ENCODE peak calls at places on chromosome 16, in seven cellular contexts. K, Z, R, B, V, T and Y are unnamed samples.

GRCh38 chr16:56673916-56674315 is 4.3 kb downstream of the MT1H start:
- DNase-seq in B (no peak), V (no peak), Z (no peak), K (peak), T (no peak), R (no peak), Y (no peak)

GRCh38 chr16:85583491-85584181 is 29.5 kb upstream of the GSE1 start:
- DNase-seq in B (no peak), K (no peak), T (no peak), V (no peak), R (no peak), Z (peak), Y (no peak)

GRCh38 chr16:27320261-27321012 is 6.7 kb downstream of the IL4R start:
- DNase-seq in Z (no peak), V (no peak), T (no peak), K (no peak), R (no peak), B (no peak), Y (no peak)

GRCh38 chr16:72123426-72123825 is 29.8 kb downstream of the DHX38 start:
- DNase-seq in Z (no peak), K (no peak), B (no peak), T (no peak), R (no peak), V (peak), Y (no peak)

GRCh38 chr16:61323456-61323855 is 712.8 kb downstream of the CDH8 start:
- DNase-seq in T (no peak), V (no peak), R (no peak), K (peak), Z (no peak), B (no peak), Y (no peak)

GRCh38 chr16:3655791-3656490 is 1.4 kb downstream of the DNASE1 start:
- DNase-seq in K (no peak), V (no peak), B (no peak), Z (no peak), R (no peak), T (no peak), Y (no peak)

GRCh38 chr16:3856367-3857141 is 24.0 kb downstream of the CREBBP start:
- DNase-seq in T (no peak), Z (no peak), B (no peak), K (no peak), V (no peak), R (no peak), Y (no peak)

GRCh38 chr16:84357191-84357651 is 11.1 kb upstream of the ATP2C2 start:
- DNase-seq in Z (no peak), B (no peak), T (no peak), K (no peak), R (no peak), V (no peak), Y (no peak)

GRCh38 chr16:27199235-27199586 is 4.1 kb upstream of the KDM8 start:
- DNase-seq in T (peak), R (no peak), B (no peak), Z (no peak), V (no peak), K (no peak), Y (no peak)

GRCh38 chr16:59459811-59460210 is 725.7 kb upstream of the GOT2 start:
- DNase-seq in T (no peak), Z (no peak), V (no peak), R (no peak), K (no peak), B (no peak), Y (no peak)

GRCh38 chr16:85401370-85401916 is 211.7 kb upstream of the GSE1 start:
- DNase-seq in B (no peak), K (no peak), Z (no peak), T (no peak), V (peak), R (no peak), Y (no peak)

GRCh38 chr16:86563489-86564345 is 2.9 kb upstream of the FOXC2 start:
- DNase-seq in R (peak), V (peak), T (peak), B (peak), K (peak), Z (peak), Y (peak)

GRCh38 chr16:20899503-20900298 is 457 bp downstream of the DCUN1D3 start:
- DNase-seq in Z (peak), T (no peak), R (no peak), V (peak), B (peak), K (peak), Y (peak)

GRCh38 chr16:84600343-84601229 is 17.3 kb downstream of the COTL1 start:
- DNase-seq in K (no peak), T (peak), Z (no peak), R (no peak), B (no peak), V (no peak), Y (no peak)

GRCh38 chr16:80369559-80369958 is 171.2 kb upstream of the DYNLRB2 start:
- DNase-seq in Z (peak), R (no peak), K (peak), V (peak), B (no peak), T (no peak), Y (no peak)

GRCh38 chr16:87740909-87741424 is 24.8 kb downstream of the KLHDC4 start:
- DNase-seq in B (no peak), Z (no peak), K (no peak), V (no peak), R (no peak), T (no peak), Y (no peak)

GRCh38 chr16:54193656-54194007 is 93.0 kb downstream of the IRX3 start:
- DNase-seq in K (peak), V (peak), T (peak), Z (peak), R (peak), B (peak), Y (peak)

GRCh38 chr16:48053346-48053745 is 102.4 kb downstream of the ABCC12 start:
- DNase-seq in Z (no peak), V (peak), B (no peak), R (no peak), T (no peak), K (no peak), Y (no peak)

GRCh38 chr16:87254271-87254670 is 62.9 kb downstream of the C16orf95 start:
- DNase-seq in R (no peak), Z (no peak), K (no peak), B (no peak), V (no peak), T (no peak), Y (no peak)

GRCh38 chr16:78809535-78809934 is 710.1 kb downstream of the WWOX start:
- DNase-seq in R (no peak), K (no peak), T (no peak), V (no peak), Z (no peak), B (no peak), Y (no peak)

GRCh38 chr16:13379266-13379665 is 477.9 kb downstream of the SHISA9 start:
- DNase-seq in V (no peak), T (no peak), B (no peak), Z (no peak), K (no peak), R (no peak), Y (no peak)

GRCh38 chr16:17658881-17659280 is 188.1 kb upstream of the XYLT1 start:
- DNase-seq in V (no peak), K (no peak), T (no peak), Z (no peak), B (no peak), R (no peak), Y (no peak)

GRCh38 chr16:73196670-73197069 is 148.7 kb upstream of the ZFHX3 start:
- DNase-seq in V (peak), R (peak), Z (peak), K (peak), B (no peak), T (peak), Y (peak)

GRCh38 chr16:82735696-82736095 is 108.9 kb downstream of the CDH13 start:
- DNase-seq in V (no peak), R (no peak), B (no peak), K (no peak), Z (no peak), T (no peak), Y (no peak)

GRCh38 chr16:70661918-70662641 is 15.7 kb downstream of the IL34 start:
- DNase-seq in B (no peak), T (no peak), V (no peak), K (no peak), Z (peak), R (no peak), Y (no peak)

GRCh38 chr16:901715-902601 is 68.8 kb downstream of the LMF1 start:
- DNase-seq in V (no peak), B (no peak), T (no peak), R (no peak), K (no peak), Z (peak), Y (no peak)

GRCh38 chr16:75025766-75026165 is 26.9 kb downstream of the ZNRF1 start:
- DNase-seq in R (peak), T (no peak), Z (peak), V (no peak), K (no peak), B (no peak), Y (no peak)

GRCh38 chr16:85453701-85454100 is 159.4 kb upstream of the GSE1 start:
- DNase-seq in R (no peak), Z (no peak), B (no peak), T (no peak), V (no peak), K (no peak), Y (no peak)

GRCh38 chr16:56848955-56849689 is 15.9 kb upstream of the SLC12A3 start:
- DNase-seq in V (no peak), R (no peak), Z (no peak), K (peak), T (no peak), B (no peak), Y (no peak)

GRCh38 chr16:14284930-14285541 is 213.9 kb downstream of the MRTFB start:
- DNase-seq in V (no peak), K (peak), B (no peak), Z (no peak), R (peak), T (no peak), Y (no peak)

GRCh38 chr16:72517154-72517553 is 345.2 kb upstream of the PMFBP1 start:
- DNase-seq in B (no peak), V (no peak), K (no peak), T (no peak), Z (no peak), R (no peak), Y (no peak)

GRCh38 chr16:46774743-46775177 is 26.6 kb upstream of the MYLK3 start:
- DNase-seq in B (no peak), Z (no peak), V (no peak), K (no peak), T (peak), R (no peak), Y (no peak)

GRCh38 chr16:55282441-55282840 is 41.6 kb upstream of the IRX6 start:
- DNase-seq in Z (no peak), K (no peak), V (no peak), T (no peak), R (no peak), B (no peak), Y (no peak)

GRCh38 chr16:83890359-83890758 is 8.6 kb upstream of the MLYCD start:
- DNase-seq in K (no peak), V (no peak), Z (no peak), T (no peak), B (no peak), R (no peak), Y (no peak)

GRCh38 chr16:22297114-22297870 is at the start of gene POLR3E:
- DNase-seq in Z (peak), K (peak), T (no peak), B (peak), V (peak), R (peak), Y (peak)

GRCh38 chr16:8798174-8798527 is 512 bp downstream of the PMM2 start:
- DNase-seq in B (no peak), K (peak), V (no peak), Z (peak), T (no peak), R (peak), Y (no peak)

GRCh38 chr16:74186589-74186988 is 110.0 kb upstream of the PSMD7 start:
- DNase-seq in R (no peak), T (no peak), Z (peak), K (no peak), B (no peak), V (no peak), Y (no peak)

GRCh38 chr16:22337045-22337444 is 37.4 kb downstream of the CDR2 start:
- DNase-seq in Z (no peak), B (no peak), R (no peak), K (no peak), T (no peak), V (no peak), Y (no peak)

GRCh38 chr16:24858219-24859041 is 12.7 kb downstream of the SLC5A11 start:
- DNase-seq in T (no peak), Z (no peak), R (peak), B (no peak), V (peak), K (peak), Y (peak)

GRCh38 chr16:54054237-54054780 is 232.3 kb downstream of the IRX3 start:
- DNase-seq in T (no peak), Z (no peak), V (no peak), B (no peak), R (no peak), K (no peak), Y (no peak)

GRCh38 chr16:88940196-88941050 is 36.6 kb downstream of the CBFA2T3 start:
- DNase-seq in B (peak), Z (peak), R (no peak), T (no peak), K (no peak), V (peak), Y (peak)
- TF ChIP-seq TAF1 in B (no peak), Z (no peak), R (no peak), T (no peak), K (no peak), V (no peak), Y (no peak)

GRCh38 chr16:12315330-12316138 is 339.0 kb downstream of the SNX29 start:
- DNase-seq in V (no peak), K (peak), Z (no peak), T (no peak), B (no peak), R (no peak), Y (no peak)

GRCh38 chr16:12311309-12311708 is 334.8 kb downstream of the SNX29 start:
- DNase-seq in K (no peak), V (peak), R (no peak), B (no peak), T (no peak), Z (no peak), Y (no peak)

GRCh38 chr16:12311887-12312286 is 335.4 kb downstream of the SNX29 start:
- DNase-seq in T (no peak), Z (no peak), B (no peak), V (no peak), K (no peak), R (no peak), Y (no peak)

GRCh38 chr16:12314786-12315185 is 338.3 kb downstream of the SNX29 start:
- DNase-seq in V (no peak), T (no peak), B (no peak), Z (no peak), R (no peak), K (no peak), Y (no peak)

GRCh38 chr16:12313902-12314621 is 337.5 kb downstream of the SNX29 start:
- DNase-seq in V (no peak), K (peak), B (no peak), T (no peak), Z (no peak), R (no peak), Y (no peak)
- TF ChIP-seq POLR2AphosphoS5 in V (no peak), K (no peak), B (no peak), T (no peak), Z (no peak), R (no peak), Y (no peak)

GRCh38 chr16:57952909-57953308 is 18.0 kb downstream of the CNGB1 start:
- DNase-seq in R (no peak), K (no peak), V (no peak), Z (no peak), B (no peak), T (no peak), Y (no peak)
- TF ChIP-seq TAF1 in R (no peak), K (no peak), V (no peak), Z (no peak), B (no peak), T (no peak), Y (no peak)

GRCh38 chr16:68328151-68328859 is 17.5 kb downstream of the PRMT7 start:
- DNase-seq in V (peak), R (peak), K (peak), Z (peak), B (peak), T (peak), Y (peak)
- TF ChIP-seq POLR2AphosphoS5 in V (no peak), R (no peak), K (no peak), Z (no peak), B (no peak), T (no peak), Y (no peak)

DNA sequence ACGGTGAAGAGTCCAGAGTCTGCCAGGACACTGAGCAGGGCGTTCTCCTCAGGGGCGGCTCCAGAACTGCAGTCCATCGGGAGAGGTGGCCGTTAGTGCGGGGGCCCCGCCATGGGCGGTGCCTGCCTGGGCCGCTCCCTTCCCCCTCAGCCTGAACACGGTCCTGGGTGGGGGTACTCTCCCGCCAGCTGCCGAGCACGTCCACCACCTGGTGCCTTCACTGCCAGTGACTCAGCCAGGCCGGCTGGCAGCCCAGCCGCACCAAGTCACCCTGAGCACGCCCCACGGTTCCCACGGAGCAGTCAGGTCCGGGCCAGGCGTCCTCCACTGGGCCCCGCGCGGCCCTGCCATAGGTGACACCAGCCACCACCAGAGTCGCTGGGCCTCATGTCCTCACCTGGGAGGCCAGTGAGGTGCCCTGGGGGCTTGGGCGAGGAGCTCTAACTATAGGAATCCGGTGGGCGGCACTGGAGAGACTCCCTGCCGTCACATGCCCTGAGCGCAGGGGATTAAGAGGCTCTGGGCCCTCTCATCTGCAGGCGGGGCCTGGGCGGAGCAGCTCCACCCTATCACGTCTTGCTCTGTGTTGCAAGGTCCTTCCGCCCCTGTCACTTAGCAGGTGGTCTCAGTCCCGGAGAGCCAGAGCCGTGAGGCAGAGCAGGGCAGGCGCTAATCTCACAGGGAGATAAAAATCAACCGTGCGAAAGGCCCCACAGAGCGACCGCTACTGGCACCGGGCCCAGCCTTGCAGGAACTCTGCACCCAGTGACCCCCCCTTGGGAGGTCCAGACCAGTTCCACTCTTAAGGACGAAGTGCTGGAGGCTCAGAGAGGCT is 14.3 kb downstream of the PIEZO1 start:
- DNase-seq in B (no peak), R (peak), V (no peak), T (no peak), K (peak), Z (peak), Y (no peak)
- TF ChIP-seq TAF1 in B (no peak), R (peak), V (no peak), T (no peak), K (no peak), Z (peak), Y (no peak)

GRCh38 chr16:2152695-2153506 is 2.7 kb upstream of the TRAF7 start:
- DNase-seq in T (no peak), B (no peak), K (peak), R (peak), Z (no peak), V (no peak), Y (no peak)
- TF ChIP-seq POLR2AphosphoS5 in T (peak), B (peak), K (peak), R (peak), Z (peak), V (peak), Y (peak)

GRCh38 chr16:66954097-66954659 is 6.9 kb upstream of the CES3 start:
- DNase-seq in B (no peak), Z (peak), R (peak), K (peak), V (peak), T (peak), Y (no peak)
- TF ChIP-seq TAF1 in B (no peak), Z (no peak), R (no peak), K (no peak), V (no peak), T (no peak), Y (no peak)

GRCh38 chr16:10421596-10421995 is 35.7 kb downstream of the ATF7IP2 start:
- DNase-seq in V (no peak), T (no peak), Z (no peak), R (no peak), K (no peak), B (no peak), Y (no peak)
- TF ChIP-seq POLR2AphosphoS5 in V (no peak), T (no peak), Z (no peak), R (no peak), K (no peak), B (no peak), Y (no peak)